ENCODE peak calls at places on chromosomes 7 and 10, in six cellular contexts. I is OCI-LY7, S is fibroblast of lung, G is suprapubic skin, Y is kidney epithelial cell, V is HFF-Myc. N is an unnamed sample.

GRCh38 chr7:46654546-46655443 is 733.7 kb upstream of the IGFBP3 start:
- DNase-seq in I (no peak), S (peak), G (no peak), Y (peak), V (no peak), N (no peak)

GRCh38 chr7:70837589-70837988 is 294.4 kb upstream of the GALNT17 start:
- DNase-seq in I (no peak), S (no peak), G (no peak), Y (no peak), V (no peak), N (no peak)

GRCh38 chr10:6008497-6009142 is 31.3 kb upstream of the IL15RA start:
- DNase-seq in I (no peak), S (no peak), G (no peak), Y (no peak), V (no peak), N (no peak)

GRCh38 chr10:126670056-126670743 is at the start of gene C10orf90:
- DNase-seq in I (no peak), S (no peak), G (no peak), Y (no peak), V (no peak), N (no peak)

GRCh38 chr7:129163875-129164544 is 19.5 kb downstream of the TSPAN33 start:
- DNase-seq in I (peak), S (peak), G (no peak), Y (peak), V (peak), N (no peak)

GRCh38 chr7:27799212-27799611 is 59.2 kb downstream of the TAX1BP1 start:
- DNase-seq in I (no peak), S (no peak), G (no peak), Y (no peak), V (no peak), N (no peak)

GRCh38 chr7:641269-641671 is 85.2 kb upstream of the DNAAF5 start:
- DNase-seq in I (peak), S (peak), G (no peak), Y (no peak), V (no peak), N (no peak)

GRCh38 chr7:31778296-31778695 is 91.3 kb downstream of the PPP1R17 start:
- DNase-seq in I (no peak), S (no peak), G (no peak), Y (no peak), V (no peak), N (no peak)

GRCh38 chr7:48441848-48442492 is 270.7 kb downstream of the ABCA13 start:
- DNase-seq in I (no peak), S (no peak), G (no peak), Y (no peak), V (no peak), N (no peak)

GRCh38 chr10:61376908-61377368 is 76.2 kb downstream of the TMEM26 start:
- DNase-seq in I (no peak), S (no peak), G (no peak), Y (no peak), V (no peak), N (no peak)

GRCh38 chr7:105826143-105826542 is 50.3 kb downstream of the ATXN7L1 start:
- DNase-seq in I (no peak), S (peak), G (no peak), Y (no peak), V (no peak), N (no peak)

GRCh38 chr10:124005991-124006392 is 87.4 kb downstream of the CHST15 start:
- DNase-seq in I (no peak), S (no peak), G (peak), Y (no peak), V (no peak), N (no peak)

GRCh38 chr7:105389090-105389650 is 449 bp upstream of the SRPK2 start:
- DNase-seq in I (peak), S (peak), G (peak), Y (no peak), V (no peak), N (peak)

GRCh38 chr10:129096340-129096984 is 370.6 kb upstream of the MGMT start:
- DNase-seq in I (no peak), S (peak), G (no peak), Y (no peak), V (no peak), N (no peak)

GRCh38 chr7:2165239-2165609 is 67.5 kb downstream of the MAD1L1 start:
- DNase-seq in I (no peak), S (no peak), G (no peak), Y (no peak), V (no peak), N (no peak)

GRCh38 chr7:69871213-69871885 is 273.1 kb downstream of the AUTS2 start:
- DNase-seq in I (no peak), S (peak), G (no peak), Y (peak), V (no peak), N (no peak)

GRCh38 chr7:101285171-101285570 is 36.4 kb downstream of the IFT22 start:
- DNase-seq in I (no peak), S (no peak), G (no peak), Y (no peak), V (no peak), N (no peak)

GRCh38 chr7:146175716-146176115 is 59.1 kb downstream of the CNTNAP2 start:
- DNase-seq in I (no peak), S (no peak), G (no peak), Y (no peak), V (no peak), N (no peak)

GRCh38 chr10:121096617-121097431 is 245.7 kb downstream of the WDR11 start:
- DNase-seq in I (no peak), S (peak), G (no peak), Y (no peak), V (no peak), N (no peak)

GRCh38 chr10:789831-790701 is 100.6 kb upstream of the DIP2C start:
- DNase-seq in I (no peak), S (no peak), G (peak), Y (no peak), V (no peak), N (peak)

GRCh38 chr10:13091816-13092215 is 8.1 kb upstream of the OPTN start:
- DNase-seq in I (no peak), S (no peak), G (no peak), Y (no peak), V (no peak), N (no peak)

GRCh38 chr10:73339436-73339835 is 19.2 kb downstream of the CFAP70 start:
- DNase-seq in I (no peak), S (no peak), G (no peak), Y (no peak), V (no peak), N (no peak)

GRCh38 chr10:28737096-28737495 is 59.8 kb downstream of the BAMBI start:
- DNase-seq in I (no peak), S (no peak), G (no peak), Y (no peak), V (no peak), N (no peak)

GRCh38 chr10:77939561-77940001 is 13.0 kb upstream of the DLG5 start:
- DNase-seq in I (no peak), S (peak), G (peak), Y (no peak), V (no peak), N (no peak)

GRCh38 chr7:83201355-83201754 is 38.7 kb upstream of the PCLO start:
- DNase-seq in I (no peak), S (no peak), G (no peak), Y (no peak), V (no peak), N (no peak)

GRCh38 chr7:77697535-77697831 is 1.2 kb downstream of the RSBN1L start:
- DNase-seq in I (peak), S (no peak), G (no peak), Y (no peak), V (no peak), N (no peak)

GRCh38 chr10:110005716-110006115 is 2.1 kb upstream of the ADD3 start:
- DNase-seq in I (peak), S (peak), G (no peak), Y (peak), V (no peak), N (no peak)

GRCh38 chr7:158275711-158276413 is 311.8 kb downstream of the PTPRN2 start:
- DNase-seq in I (no peak), S (no peak), G (peak), Y (no peak), V (no peak), N (no peak)

GRCh38 chr7:29921404-29922010 is 68.1 kb downstream of the SCRN1 start:
- DNase-seq in I (peak), S (peak), G (no peak), Y (peak), V (peak), N (no peak)

GRCh38 chr7:46569117-46569433 is 648.0 kb upstream of the IGFBP3 start:
- DNase-seq in I (no peak), S (peak), G (no peak), Y (peak), V (no peak), N (no peak)

GRCh38 chr7:71787513-71787912 is 624.6 kb downstream of the CALN1 start:
- DNase-seq in I (peak), S (peak), G (no peak), Y (no peak), V (no peak), N (no peak)

GRCh38 chr7:1193593-1194424 is 33.8 kb upstream of the ZFAND2A start:
- DNase-seq in I (peak), S (peak), G (no peak), Y (no peak), V (no peak), N (no peak)

GRCh38 chr7:36473454-36474282 is 84.0 kb downstream of the ANLN start:
- DNase-seq in I (peak), S (peak), G (no peak), Y (no peak), V (no peak), N (no peak)

GRCh38 chr10:132111871-132112341 is 46.2 kb downstream of the JAKMIP3 start:
- DNase-seq in I (no peak), S (no peak), G (peak), Y (no peak), V (no peak), N (no peak)

GRCh38 chr7:95141755-95142154 is 182.6 kb downstream of the PON1 start:
- DNase-seq in I (no peak), S (peak), G (no peak), Y (no peak), V (no peak), N (no peak)

DNA sequence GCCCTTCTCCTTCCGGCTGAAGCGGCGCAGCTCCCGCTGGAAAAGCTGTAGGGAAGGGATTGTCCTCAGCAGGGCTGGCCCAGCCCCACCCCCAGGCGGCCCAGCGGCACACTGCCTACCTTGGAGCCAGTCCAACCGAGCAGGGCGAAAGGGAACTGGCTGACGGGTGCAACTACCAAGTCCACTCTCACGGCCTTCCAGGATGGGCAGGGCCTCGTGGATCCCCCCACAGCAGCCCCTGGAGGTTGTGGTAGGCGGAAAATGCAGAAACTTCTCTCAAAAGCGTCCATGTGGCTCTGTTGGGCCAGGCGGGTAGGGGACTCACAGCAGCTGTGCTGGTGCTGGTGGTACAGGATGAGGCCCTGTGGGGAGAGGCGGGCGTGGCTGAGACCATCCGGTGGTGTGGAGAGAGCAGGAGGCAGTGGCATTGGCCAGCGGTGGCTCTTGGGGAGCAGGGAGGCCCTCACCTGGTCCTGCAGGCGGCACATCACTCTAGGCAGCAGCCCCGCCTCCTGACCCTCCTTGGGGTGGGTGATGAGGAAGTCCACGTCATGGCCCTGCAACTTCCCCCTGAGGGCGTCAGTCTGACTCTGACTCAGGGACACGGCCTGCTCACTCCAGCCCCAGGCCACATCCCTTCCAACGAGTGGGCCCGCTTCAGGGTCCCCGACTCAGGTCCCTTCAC is 8.4 kb upstream of the PGAM2 start:
- DNase-seq in I (no peak), S (peak), G (peak), Y (no peak), V (no peak), N (peak)
- H3K4me3 ChIP-seq in I (no peak), S (no peak), G (peak), Y (no peak), V (no peak), N (peak)

GRCh38 chr10:8321990-8322389 is 267.5 kb downstream of the GATA3 start:
- DNase-seq in I (no peak), S (no peak), G (no peak), Y (no peak), V (no peak), N (no peak)

GRCh38 chr10:8323443-8324054 is 269.1 kb downstream of the GATA3 start:
- DNase-seq in I (no peak), S (no peak), G (no peak), Y (no peak), V (no peak), N (no peak)

GRCh38 chr10:8315619-8316021 is 261.1 kb downstream of the GATA3 start:
- DNase-seq in I (no peak), S (no peak), G (no peak), Y (no peak), V (no peak), N (no peak)

GRCh38 chr10:8316284-8316683 is 261.8 kb downstream of the GATA3 start:
- DNase-seq in I (no peak), S (no peak), G (no peak), Y (no peak), V (no peak), N (no peak)

GRCh38 chr10:8319704-8320103 is 265.2 kb downstream of the GATA3 start:
- DNase-seq in I (no peak), S (no peak), G (no peak), Y (no peak), V (no peak), N (no peak)
- TF ChIP-seq CTCF in I (peak), S (no peak), G (no peak), Y (no peak), V (no peak), N (no peak)

GRCh38 chr7:6435486-6436384 is 12.0 kb downstream of the DAGLB start:
- DNase-seq in I (peak), S (peak), G (peak), Y (no peak), V (peak), N (peak)
- H3K4me3 ChIP-seq in I (peak), S (no peak), G (peak), Y (no peak), V (no peak), N (peak)

GRCh38 chr10:56346845-56347415 is 14.1 kb downstream of the ZWINT start:
- DNase-seq in I (no peak), S (peak), G (no peak), Y (no peak), V (no peak), N (no peak)

GRCh38 chr10:56348101-56348500 is 13.0 kb downstream of the ZWINT start:
- DNase-seq in I (no peak), S (no peak), G (no peak), Y (no peak), V (no peak), N (no peak)

GRCh38 chr10:56351909-56352630 is 9.0 kb downstream of the ZWINT start:
- DNase-seq in I (no peak), S (no peak), G (no peak), Y (no peak), V (no peak), N (no peak)

DNA sequence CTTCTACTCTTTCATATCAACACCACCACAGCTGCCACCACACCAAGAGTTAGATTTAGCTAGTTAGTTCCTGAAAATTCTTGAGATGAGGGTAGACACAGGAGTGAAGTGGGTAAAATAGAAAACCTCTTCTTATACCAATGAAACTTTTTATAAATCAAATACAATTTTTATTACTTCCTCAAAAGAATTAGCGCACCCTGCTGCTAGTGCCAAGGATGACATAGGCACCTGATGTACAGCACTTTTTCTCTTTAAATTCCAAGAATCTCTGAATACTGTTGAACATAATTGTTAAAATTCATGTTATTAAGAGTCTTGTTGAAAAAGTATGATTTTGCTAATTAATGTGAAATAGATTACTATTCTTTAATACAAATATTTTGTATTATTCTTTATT is 11.4 kb downstream of the ZWINT start:
- DNase-seq in I (peak), S (no peak), G (no peak), Y (no peak), V (no peak), N (no peak)
- TF ChIP-seq CTCF in I (peak), S (peak), G (no peak), Y (peak), V (no peak), N (no peak)

DNA sequence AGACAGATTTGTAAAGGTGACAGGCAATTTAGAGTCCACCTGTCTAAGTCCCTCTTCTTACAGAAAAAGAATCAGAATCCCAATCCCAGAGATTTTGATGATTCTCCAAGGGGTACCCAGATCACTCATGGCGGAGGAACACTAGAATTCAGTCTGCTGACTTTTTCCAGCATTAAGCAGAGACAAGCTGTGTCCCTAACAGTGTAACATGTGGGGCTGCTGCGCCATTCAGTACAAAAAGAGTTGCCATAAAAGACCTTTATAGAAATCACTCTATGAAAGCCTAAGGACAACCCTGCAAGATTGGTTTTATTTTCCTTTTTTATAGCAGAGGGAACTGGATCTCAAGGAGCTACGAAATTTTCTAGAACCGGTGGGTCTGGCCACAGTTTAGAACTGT is 576 bp downstream of the GIMAP7 start:
- DNase-seq in I (no peak), S (no peak), G (no peak), Y (no peak), V (no peak), N (no peak)
- H3K4me3 ChIP-seq in I (no peak), S (no peak), G (peak), Y (no peak), V (no peak), N (peak)

GRCh38 chr10:102670871-102671434 is 26.7 kb downstream of the TRIM8 start:
- DNase-seq in I (no peak), S (no peak), G (no peak), Y (no peak), V (no peak), N (no peak)

GRCh38 chr10:102669206-102670064 is 25.2 kb downstream of the TRIM8 start:
- DNase-seq in I (peak), S (peak), G (no peak), Y (no peak), V (no peak), N (peak)

GRCh38 chr10:102672822-102673200 is 28.5 kb downstream of the TRIM8 start:
- DNase-seq in I (no peak), S (no peak), G (no peak), Y (no peak), V (no peak), N (no peak)

GRCh38 chr10:102668312-102669110 is 24.2 kb downstream of the TRIM8 start:
- DNase-seq in I (no peak), S (no peak), G (no peak), Y (no peak), V (no peak), N (no peak)

DNA sequence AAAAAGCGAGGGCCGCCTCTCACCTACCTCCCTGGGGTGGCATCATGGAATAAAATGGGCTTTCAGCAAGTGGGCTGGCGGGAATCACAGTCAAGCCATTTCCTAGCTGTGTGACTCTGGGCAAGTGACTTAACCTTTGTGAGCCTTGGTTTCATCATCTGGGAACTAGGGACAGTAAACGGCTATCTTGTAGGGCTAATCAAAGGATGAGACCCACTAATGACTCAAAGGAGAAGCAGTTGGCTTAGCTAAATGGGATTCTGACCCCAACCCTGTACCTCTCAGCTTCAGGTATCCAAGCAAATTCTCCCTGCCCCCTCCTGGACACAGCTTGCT is 25.8 kb downstream of the TRIM8 start:
- DNase-seq in I (no peak), S (no peak), G (no peak), Y (no peak), V (no peak), N (no peak)
- TF ChIP-seq CTCF in I (peak), S (no peak), G (no peak), Y (no peak), V (no peak), N (no peak)

DNA sequence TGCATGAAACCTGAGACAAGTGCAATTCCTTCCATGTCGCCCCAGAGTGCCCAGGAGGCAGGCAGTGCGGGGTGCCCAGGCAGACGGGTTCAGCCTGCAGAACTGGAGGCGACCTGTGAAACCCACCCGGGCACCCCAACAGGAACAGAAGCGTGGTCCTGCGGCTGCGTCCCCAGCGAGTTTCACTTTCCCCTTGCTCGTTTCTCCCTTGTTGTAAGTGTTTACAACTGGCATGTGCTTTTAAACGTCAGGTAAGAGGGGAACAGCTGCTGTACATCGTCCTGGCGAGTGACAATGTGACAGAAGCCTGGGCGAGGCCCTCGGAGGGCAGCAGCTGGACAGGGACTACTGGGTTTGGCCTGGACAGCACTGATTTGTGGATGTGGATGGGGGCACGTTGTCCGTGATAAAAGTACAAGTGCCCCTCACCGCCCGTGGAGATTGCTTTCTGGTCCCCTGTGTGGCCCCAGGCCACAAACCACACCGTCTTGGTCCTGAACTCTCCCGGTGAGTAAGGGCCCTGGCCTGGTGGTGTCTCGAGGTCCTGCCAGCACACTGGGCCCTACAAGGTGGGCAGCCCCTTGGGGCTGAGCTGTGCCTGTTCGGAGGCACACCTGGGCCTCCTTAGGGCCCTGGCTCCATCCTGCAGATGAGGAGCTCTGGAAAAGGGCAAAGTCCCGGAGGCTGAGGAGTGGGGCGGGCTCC is 4.0 kb downstream of the VENTX start:
- DNase-seq in I (no peak), S (no peak), G (no peak), Y (no peak), V (no peak), N (no peak)
- H3K4me3 ChIP-seq in I (peak), S (no peak), G (no peak), Y (no peak), V (no peak), N (peak)